ENCODE peak calls at places on chromosome 9, in seven cellular contexts. One of them, this sample, is unnamed.

GRCh38 chr9:106953166-106953565 is 90.2 kb downstream of the ZNF462 start:
- DNase-seq in aorta: no peak
- DNase-seq in mucosa of descending colon: no peak
- DNase-seq in colonic mucosa: no peak
- DNase-seq in stimulated activated CD8-positive, alpha-beta memory T cell treated with anti-CD3 and anti-CD28 coated beads, Interleukin-2, amount 100 ng/mL, for 1 hour: no peak
- DNase-seq in right atrium auricular region: no peak
- DNase-seq in H54: peak
- DNase-seq in this sample: peak

GRCh38 chr9:127178646-127179632 is 56.5 kb upstream of the ANGPTL2 start:
- DNase-seq in aorta: peak
- DNase-seq in mucosa of descending colon: no peak
- DNase-seq in colonic mucosa: peak
- DNase-seq in stimulated activated CD8-positive, alpha-beta memory T cell treated with anti-CD3 and anti-CD28 coated beads, Interleukin-2, amount 100 ng/mL, for 1 hour: no peak
- DNase-seq in right atrium auricular region: peak
- DNase-seq in H54: no peak
- DNase-seq in this sample: no peak

GRCh38 chr9:16062542-16063240 is 509.8 kb downstream of the CCDC171 start:
- DNase-seq in aorta: no peak
- DNase-seq in mucosa of descending colon: no peak
- DNase-seq in colonic mucosa: no peak
- DNase-seq in stimulated activated CD8-positive, alpha-beta memory T cell treated with anti-CD3 and anti-CD28 coated beads, Interleukin-2, amount 100 ng/mL, for 1 hour: no peak
- DNase-seq in right atrium auricular region: no peak
- DNase-seq in H54: peak
- DNase-seq in this sample: peak

GRCh38 chr9:107462691-107463090 is 26.9 kb downstream of the KLF4 start:
- DNase-seq in aorta: no peak
- DNase-seq in mucosa of descending colon: no peak
- DNase-seq in colonic mucosa: no peak
- DNase-seq in stimulated activated CD8-positive, alpha-beta memory T cell treated with anti-CD3 and anti-CD28 coated beads, Interleukin-2, amount 100 ng/mL, for 1 hour: no peak
- DNase-seq in right atrium auricular region: no peak
- DNase-seq in H54: no peak
- DNase-seq in this sample: no peak

GRCh38 chr9:101625871-101626270 is 31.1 kb upstream of the PPP3R2 start:
- DNase-seq in aorta: no peak
- DNase-seq in mucosa of descending colon: no peak
- DNase-seq in colonic mucosa: no peak
- DNase-seq in stimulated activated CD8-positive, alpha-beta memory T cell treated with anti-CD3 and anti-CD28 coated beads, Interleukin-2, amount 100 ng/mL, for 1 hour: no peak
- DNase-seq in right atrium auricular region: no peak
- DNase-seq in H54: no peak
- DNase-seq in this sample: no peak

GRCh38 chr9:116490321-116490720 is 196.8 kb upstream of the TRIM32 start:
- DNase-seq in aorta: no peak
- DNase-seq in mucosa of descending colon: no peak
- DNase-seq in colonic mucosa: no peak
- DNase-seq in stimulated activated CD8-positive, alpha-beta memory T cell treated with anti-CD3 and anti-CD28 coated beads, Interleukin-2, amount 100 ng/mL, for 1 hour: no peak
- DNase-seq in right atrium auricular region: no peak
- DNase-seq in H54: no peak
- DNase-seq in this sample: peak

GRCh38 chr9:38700695-38701094 is 19.2 kb downstream of the FAM240B start:
- DNase-seq in aorta: no peak
- DNase-seq in mucosa of descending colon: no peak
- DNase-seq in colonic mucosa: no peak
- DNase-seq in stimulated activated CD8-positive, alpha-beta memory T cell treated with anti-CD3 and anti-CD28 coated beads, Interleukin-2, amount 100 ng/mL, for 1 hour: no peak
- DNase-seq in right atrium auricular region: no peak
- DNase-seq in H54: no peak
- DNase-seq in this sample: no peak

GRCh38 chr9:108889649-108890067 is 27.6 kb downstream of the ACTL7A start:
- DNase-seq in aorta: no peak
- DNase-seq in mucosa of descending colon: no peak
- DNase-seq in colonic mucosa: no peak
- DNase-seq in stimulated activated CD8-positive, alpha-beta memory T cell treated with anti-CD3 and anti-CD28 coated beads, Interleukin-2, amount 100 ng/mL, for 1 hour: no peak
- DNase-seq in right atrium auricular region: no peak
- DNase-seq in H54: peak
- DNase-seq in this sample: no peak

GRCh38 chr9:137682431-137682991 is 63.7 kb downstream of the EHMT1 start:
- DNase-seq in aorta: no peak
- DNase-seq in mucosa of descending colon: no peak
- DNase-seq in colonic mucosa: no peak
- DNase-seq in stimulated activated CD8-positive, alpha-beta memory T cell treated with anti-CD3 and anti-CD28 coated beads, Interleukin-2, amount 100 ng/mL, for 1 hour: no peak
- DNase-seq in right atrium auricular region: no peak
- DNase-seq in H54: no peak
- DNase-seq in this sample: no peak

GRCh38 chr9:18498947-18499585 is 25.1 kb downstream of the ADAMTSL1 start:
- DNase-seq in aorta: no peak
- DNase-seq in mucosa of descending colon: no peak
- DNase-seq in colonic mucosa: no peak
- DNase-seq in stimulated activated CD8-positive, alpha-beta memory T cell treated with anti-CD3 and anti-CD28 coated beads, Interleukin-2, amount 100 ng/mL, for 1 hour: no peak
- DNase-seq in right atrium auricular region: no peak
- DNase-seq in H54: no peak
- DNase-seq in this sample: no peak

GRCh38 chr9:124605258-124605657 is 98.1 kb upstream of the NR5A1 start:
- DNase-seq in aorta: no peak
- DNase-seq in mucosa of descending colon: no peak
- DNase-seq in colonic mucosa: no peak
- DNase-seq in stimulated activated CD8-positive, alpha-beta memory T cell treated with anti-CD3 and anti-CD28 coated beads, Interleukin-2, amount 100 ng/mL, for 1 hour: no peak
- DNase-seq in right atrium auricular region: no peak
- DNase-seq in H54: no peak
- DNase-seq in this sample: no peak

GRCh38 chr9:83981126-83981871 is 694 bp downstream of the RMI1 start:
- DNase-seq in aorta: no peak
- DNase-seq in mucosa of descending colon: no peak
- DNase-seq in colonic mucosa: peak
- DNase-seq in stimulated activated CD8-positive, alpha-beta memory T cell treated with anti-CD3 and anti-CD28 coated beads, Interleukin-2, amount 100 ng/mL, for 1 hour: no peak
- DNase-seq in right atrium auricular region: no peak
- DNase-seq in H54: no peak
- DNase-seq in this sample: no peak

GRCh38 chr9:13076616-13077015 is 202.9 kb downstream of the MPDZ start:
- DNase-seq in aorta: no peak
- DNase-seq in mucosa of descending colon: no peak
- DNase-seq in colonic mucosa: no peak
- DNase-seq in stimulated activated CD8-positive, alpha-beta memory T cell treated with anti-CD3 and anti-CD28 coated beads, Interleukin-2, amount 100 ng/mL, for 1 hour: no peak
- DNase-seq in right atrium auricular region: no peak
- DNase-seq in H54: no peak
- DNase-seq in this sample: no peak

GRCh38 chr9:109241931-109242330 is 74.9 kb upstream of the FRRS1L start:
- DNase-seq in aorta: no peak
- DNase-seq in mucosa of descending colon: no peak
- DNase-seq in colonic mucosa: no peak
- DNase-seq in stimulated activated CD8-positive, alpha-beta memory T cell treated with anti-CD3 and anti-CD28 coated beads, Interleukin-2, amount 100 ng/mL, for 1 hour: no peak
- DNase-seq in right atrium auricular region: no peak
- DNase-seq in H54: no peak
- DNase-seq in this sample: no peak

GRCh38 chr9:86756576-86757381 is 190.5 kb downstream of the GAS1 start:
- DNase-seq in aorta: no peak
- DNase-seq in mucosa of descending colon: no peak
- DNase-seq in colonic mucosa: no peak
- DNase-seq in stimulated activated CD8-positive, alpha-beta memory T cell treated with anti-CD3 and anti-CD28 coated beads, Interleukin-2, amount 100 ng/mL, for 1 hour: no peak
- DNase-seq in right atrium auricular region: no peak
- DNase-seq in H54: no peak
- DNase-seq in this sample: no peak

GRCh38 chr9:133170716-133171115 is 7.0 kb upstream of the GBGT1 start:
- DNase-seq in aorta: no peak
- DNase-seq in mucosa of descending colon: no peak
- DNase-seq in colonic mucosa: no peak
- DNase-seq in stimulated activated CD8-positive, alpha-beta memory T cell treated with anti-CD3 and anti-CD28 coated beads, Interleukin-2, amount 100 ng/mL, for 1 hour: no peak
- DNase-seq in right atrium auricular region: no peak
- DNase-seq in H54: no peak
- DNase-seq in this sample: no peak

GRCh38 chr9:19988281-19988680 is 199.4 kb upstream of the SLC24A2 start:
- DNase-seq in aorta: no peak
- DNase-seq in mucosa of descending colon: no peak
- DNase-seq in colonic mucosa: no peak
- DNase-seq in stimulated activated CD8-positive, alpha-beta memory T cell treated with anti-CD3 and anti-CD28 coated beads, Interleukin-2, amount 100 ng/mL, for 1 hour: no peak
- DNase-seq in right atrium auricular region: no peak
- DNase-seq in H54: no peak
- DNase-seq in this sample: no peak

GRCh38 chr9:76459691-76460635 is 981 bp downstream of the GCNT1 start:
- DNase-seq in aorta: no peak
- DNase-seq in mucosa of descending colon: peak
- DNase-seq in colonic mucosa: peak
- DNase-seq in stimulated activated CD8-positive, alpha-beta memory T cell treated with anti-CD3 and anti-CD28 coated beads, Interleukin-2, amount 100 ng/mL, for 1 hour: no peak
- DNase-seq in right atrium auricular region: no peak
- DNase-seq in H54: peak
- DNase-seq in this sample: no peak

GRCh38 chr9:23123048-23123632 is 676.5 kb downstream of the DMRTA1 start:
- DNase-seq in aorta: peak
- DNase-seq in mucosa of descending colon: no peak
- DNase-seq in colonic mucosa: no peak
- DNase-seq in stimulated activated CD8-positive, alpha-beta memory T cell treated with anti-CD3 and anti-CD28 coated beads, Interleukin-2, amount 100 ng/mL, for 1 hour: no peak
- DNase-seq in right atrium auricular region: no peak
- DNase-seq in H54: no peak
- DNase-seq in this sample: no peak

GRCh38 chr9:132609829-132610228 is 27.4 kb downstream of the BARHL1 start:
- DNase-seq in aorta: no peak
- DNase-seq in mucosa of descending colon: no peak
- DNase-seq in colonic mucosa: no peak
- DNase-seq in stimulated activated CD8-positive, alpha-beta memory T cell treated with anti-CD3 and anti-CD28 coated beads, Interleukin-2, amount 100 ng/mL, for 1 hour: no peak
- DNase-seq in right atrium auricular region: no peak
- DNase-seq in H54: peak
- DNase-seq in this sample: no peak

GRCh38 chr9:111572945-111573604 is 26.4 kb downstream of the PTGR1 start:
- DNase-seq in aorta: no peak
- DNase-seq in mucosa of descending colon: no peak
- DNase-seq in colonic mucosa: no peak
- DNase-seq in stimulated activated CD8-positive, alpha-beta memory T cell treated with anti-CD3 and anti-CD28 coated beads, Interleukin-2, amount 100 ng/mL, for 1 hour: no peak
- DNase-seq in right atrium auricular region: no peak
- DNase-seq in H54: no peak
- DNase-seq in this sample: no peak

GRCh38 chr9:22446589-22446949 is at the start of gene DMRTA1:
- DNase-seq in aorta: peak
- DNase-seq in mucosa of descending colon: peak
- DNase-seq in colonic mucosa: peak
- DNase-seq in stimulated activated CD8-positive, alpha-beta memory T cell treated with anti-CD3 and anti-CD28 coated beads, Interleukin-2, amount 100 ng/mL, for 1 hour: no peak
- DNase-seq in right atrium auricular region: peak
- DNase-seq in H54: peak
- DNase-seq in this sample: no peak

GRCh38 chr9:38371495-38371894 is 21.0 kb upstream of the ALDH1B1 start:
- DNase-seq in aorta: no peak
- DNase-seq in mucosa of descending colon: no peak
- DNase-seq in colonic mucosa: peak
- DNase-seq in stimulated activated CD8-positive, alpha-beta memory T cell treated with anti-CD3 and anti-CD28 coated beads, Interleukin-2, amount 100 ng/mL, for 1 hour: no peak
- DNase-seq in right atrium auricular region: no peak
- DNase-seq in H54: no peak
- DNase-seq in this sample: no peak

GRCh38 chr9:97593960-97594359 is 39.2 kb downstream of the TSTD2 start:
- DNase-seq in aorta: no peak
- DNase-seq in mucosa of descending colon: no peak
- DNase-seq in colonic mucosa: no peak
- DNase-seq in stimulated activated CD8-positive, alpha-beta memory T cell treated with anti-CD3 and anti-CD28 coated beads, Interleukin-2, amount 100 ng/mL, for 1 hour: no peak
- DNase-seq in right atrium auricular region: no peak
- DNase-seq in H54: peak
- DNase-seq in this sample: no peak

GRCh38 chr9:108053555-108054061 is 564.0 kb upstream of the KLF4 start:
- DNase-seq in aorta: peak
- DNase-seq in mucosa of descending colon: peak
- DNase-seq in colonic mucosa: peak
- DNase-seq in stimulated activated CD8-positive, alpha-beta memory T cell treated with anti-CD3 and anti-CD28 coated beads, Interleukin-2, amount 100 ng/mL, for 1 hour: no peak
- DNase-seq in right atrium auricular region: peak
- DNase-seq in H54: no peak
- DNase-seq in this sample: peak

GRCh38 chr9:24189986-24190385 is 355.7 kb downstream of the IZUMO3 start:
- DNase-seq in aorta: no peak
- DNase-seq in mucosa of descending colon: no peak
- DNase-seq in colonic mucosa: no peak
- DNase-seq in stimulated activated CD8-positive, alpha-beta memory T cell treated with anti-CD3 and anti-CD28 coated beads, Interleukin-2, amount 100 ng/mL, for 1 hour: no peak
- DNase-seq in right atrium auricular region: no peak
- DNase-seq in H54: no peak
- DNase-seq in this sample: no peak

GRCh38 chr9:126303488-126303887 is 23.1 kb upstream of the MVB12B start:
- DNase-seq in aorta: no peak
- DNase-seq in mucosa of descending colon: no peak
- DNase-seq in colonic mucosa: peak
- DNase-seq in stimulated activated CD8-positive, alpha-beta memory T cell treated with anti-CD3 and anti-CD28 coated beads, Interleukin-2, amount 100 ng/mL, for 1 hour: no peak
- DNase-seq in right atrium auricular region: no peak
- DNase-seq in H54: no peak
- DNase-seq in this sample: no peak

GRCh38 chr9:90449213-90449925 is 193.3 kb downstream of the DIRAS2 start:
- DNase-seq in aorta: no peak
- DNase-seq in mucosa of descending colon: no peak
- DNase-seq in colonic mucosa: no peak
- DNase-seq in stimulated activated CD8-positive, alpha-beta memory T cell treated with anti-CD3 and anti-CD28 coated beads, Interleukin-2, amount 100 ng/mL, for 1 hour: no peak
- DNase-seq in right atrium auricular region: no peak
- DNase-seq in H54: no peak
- DNase-seq in this sample: peak

GRCh38 chr9:116494815-116495634 is 192.1 kb upstream of the TRIM32 start:
- DNase-seq in aorta: no peak
- DNase-seq in mucosa of descending colon: no peak
- DNase-seq in colonic mucosa: peak
- DNase-seq in stimulated activated CD8-positive, alpha-beta memory T cell treated with anti-CD3 and anti-CD28 coated beads, Interleukin-2, amount 100 ng/mL, for 1 hour: no peak
- DNase-seq in right atrium auricular region: no peak
- DNase-seq in H54: no peak
- DNase-seq in this sample: no peak

GRCh38 chr9:130935660-130936271 is 3.3 kb downstream of the FIBCD1 start:
- DNase-seq in aorta: no peak
- DNase-seq in mucosa of descending colon: no peak
- DNase-seq in colonic mucosa: no peak
- DNase-seq in stimulated activated CD8-positive, alpha-beta memory T cell treated with anti-CD3 and anti-CD28 coated beads, Interleukin-2, amount 100 ng/mL, for 1 hour: no peak
- DNase-seq in right atrium auricular region: no peak
- DNase-seq in H54: no peak
- DNase-seq in this sample: no peak

GRCh38 chr9:38047301-38048251 is 21.5 kb downstream of the SHB start:
- DNase-seq in aorta: peak
- DNase-seq in mucosa of descending colon: peak
- DNase-seq in colonic mucosa: peak
- DNase-seq in stimulated activated CD8-positive, alpha-beta memory T cell treated with anti-CD3 and anti-CD28 coated beads, Interleukin-2, amount 100 ng/mL, for 1 hour: no peak
- DNase-seq in right atrium auricular region: peak
- DNase-seq in H54: peak
- DNase-seq in this sample: peak

GRCh38 chr9:110048976-110049698 is 158.8 kb downstream of the C9orf152 start:
- DNase-seq in aorta: peak
- DNase-seq in mucosa of descending colon: no peak
- DNase-seq in colonic mucosa: peak
- DNase-seq in stimulated activated CD8-positive, alpha-beta memory T cell treated with anti-CD3 and anti-CD28 coated beads, Interleukin-2, amount 100 ng/mL, for 1 hour: no peak
- DNase-seq in right atrium auricular region: no peak
- DNase-seq in H54: no peak
- DNase-seq in this sample: no peak

GRCh38 chr9:99073347-99073746 is 31.6 kb upstream of the TGFBR1 start:
- DNase-seq in aorta: no peak
- DNase-seq in mucosa of descending colon: no peak
- DNase-seq in colonic mucosa: no peak
- DNase-seq in stimulated activated CD8-positive, alpha-beta memory T cell treated with anti-CD3 and anti-CD28 coated beads, Interleukin-2, amount 100 ng/mL, for 1 hour: no peak
- DNase-seq in right atrium auricular region: no peak
- DNase-seq in H54: no peak
- DNase-seq in this sample: no peak

GRCh38 chr9:3337515-3337914 is 188.3 kb downstream of the RFX3 start:
- DNase-seq in aorta: no peak
- DNase-seq in mucosa of descending colon: no peak
- DNase-seq in colonic mucosa: no peak
- DNase-seq in stimulated activated CD8-positive, alpha-beta memory T cell treated with anti-CD3 and anti-CD28 coated beads, Interleukin-2, amount 100 ng/mL, for 1 hour: no peak
- DNase-seq in right atrium auricular region: no peak
- DNase-seq in H54: peak
- DNase-seq in this sample: peak

GRCh38 chr9:132042324-132042723 is 37.3 kb downstream of the MED27 start:
- DNase-seq in aorta: no peak
- DNase-seq in mucosa of descending colon: no peak
- DNase-seq in colonic mucosa: no peak
- DNase-seq in stimulated activated CD8-positive, alpha-beta memory T cell treated with anti-CD3 and anti-CD28 coated beads, Interleukin-2, amount 100 ng/mL, for 1 hour: no peak
- DNase-seq in right atrium auricular region: no peak
- DNase-seq in H54: peak
- DNase-seq in this sample: peak